ENCODE peak calls at places on chromosomes 16 and 17, in ten cellular contexts. U is NCI-H1092; W is PC-9; A is adipocyte; Y is T-cell; I is right atrium auricular region; E is HuH-7; X is HT-29; P is skeletal muscle cell; J is activated CD8-positive, alpha-beta memory T cell treated with anti-CD3 and anti-CD28 coated beads, Interleukin-2, amount 50 U/mL, for 4 hours. V is an unnamed sample.

GRCh38 chr16:81384006-81384405 is 60.6 kb upstream of the CMIP start:
- DNase-seq in U (no peak), W (no peak), A (peak), Y (no peak), I (no peak), E (no peak), X (no peak), P (no peak), J (no peak), V (no peak)

GRCh38 chr17:8673621-8674020 is 43.1 kb upstream of the MYH10 start:
- DNase-seq in U (no peak), W (no peak), A (peak), Y (no peak), I (no peak), E (no peak), X (no peak), P (peak), J (no peak), V (no peak)

GRCh38 chr17:27530791-27531391 is 74.6 kb downstream of the KSR1 start:
- DNase-seq in U (no peak), W (peak), A (peak), Y (no peak), I (no peak), E (no peak), X (no peak), P (no peak), J (no peak), V (peak)

GRCh38 chr17:66488874-66489273 is 186.5 kb downstream of the PRKCA start:
- DNase-seq in U (no peak), W (no peak), A (no peak), Y (no peak), I (no peak), E (no peak), X (no peak), P (no peak), J (no peak), V (no peak)

GRCh38 chr17:30352247-30352814 is 18.5 kb upstream of the TMIGD1 start:
- DNase-seq in U (no peak), W (no peak), A (no peak), Y (no peak), I (no peak), E (no peak), X (no peak), P (no peak), J (no peak), V (no peak)

GRCh38 chr16:19841184-19841583 is 43.5 kb downstream of the GPRC5B start:
- DNase-seq in U (no peak), W (no peak), A (no peak), Y (no peak), I (no peak), E (no peak), X (no peak), P (no peak), J (no peak), V (no peak)

GRCh38 chr17:31674305-31674704 is 184.7 kb downstream of the COPRS start:
- DNase-seq in U (no peak), W (peak), A (peak), Y (no peak), I (no peak), E (no peak), X (no peak), P (no peak), J (no peak), V (no peak)

GRCh38 chr17:3594056-3594810 is 15.0 kb downstream of the TRPV1 start:
- DNase-seq in U (no peak), W (no peak), A (peak), Y (no peak), I (peak), E (no peak), X (no peak), P (peak), J (no peak), V (no peak)

GRCh38 chr17:79001190-79002020 is 8.2 kb downstream of the CANT1 start:
- DNase-seq in U (no peak), W (no peak), A (no peak), Y (no peak), I (no peak), E (no peak), X (no peak), P (no peak), J (no peak), V (no peak)

GRCh38 chr17:19703106-19703775 is 13.1 kb downstream of the SLC47A2 start:
- DNase-seq in U (no peak), W (no peak), A (no peak), Y (no peak), I (peak), E (no peak), X (no peak), P (no peak), J (no peak), V (no peak)

GRCh38 chr16:49592507-49593422 is 219.2 kb downstream of the C16orf78 start:
- DNase-seq in U (no peak), W (no peak), A (peak), Y (peak), I (peak), E (peak), X (peak), P (no peak), J (peak), V (peak)

GRCh38 chr17:67652433-67652832 is 65.3 kb upstream of the NOL11 start:
- DNase-seq in U (no peak), W (no peak), A (no peak), Y (no peak), I (no peak), E (no peak), X (no peak), P (no peak), J (no peak), V (no peak)

GRCh38 chr16:49277386-49277742 is 4.3 kb downstream of the CBLN1 start:
- DNase-seq in U (no peak), W (no peak), A (peak), Y (no peak), I (no peak), E (no peak), X (no peak), P (no peak), J (no peak), V (no peak)

GRCh38 chr17:32444301-32445074 is at the start of gene PSMD11:
- DNase-seq in U (peak), W (peak), A (peak), Y (peak), I (peak), E (peak), X (peak), P (peak), J (peak), V (peak)

GRCh38 chr16:6160303-6160702 is 1062.7 kb upstream of the EEF2KMT start:
- DNase-seq in U (no peak), W (no peak), A (no peak), Y (no peak), I (no peak), E (no peak), X (no peak), P (no peak), J (no peak), V (no peak)

GRCh38 chr17:39938140-39938869 is 10.8 kb downstream of the LRRC3C start:
- DNase-seq in U (no peak), W (no peak), A (no peak), Y (no peak), I (no peak), E (no peak), X (no peak), P (no peak), J (no peak), V (no peak)

GRCh38 chr16:22369221-22369811 is 5.1 kb downstream of the CDR2 start:
- DNase-seq in U (no peak), W (no peak), A (peak), Y (no peak), I (no peak), E (no peak), X (peak), P (no peak), J (no peak), V (peak)

GRCh38 chr16:60027351-60027750 is 1293.2 kb upstream of the GOT2 start:
- DNase-seq in U (no peak), W (no peak), A (no peak), Y (no peak), I (no peak), E (no peak), X (no peak), P (no peak), J (no peak), V (no peak)

GRCh38 chr17:2063306-2064146 is 8.6 kb downstream of the HIC1 start:
- DNase-seq in U (no peak), W (no peak), A (no peak), Y (no peak), I (no peak), E (no peak), X (no peak), P (no peak), J (no peak), V (no peak)

GRCh38 chr17:40561871-40562611 is 3.2 kb downstream of the CCR7 start:
- DNase-seq in U (no peak), W (no peak), A (no peak), Y (peak), I (no peak), E (no peak), X (no peak), P (no peak), J (peak), V (no peak)

GRCh38 chr17:59669411-59669810 is 37.8 kb downstream of the PTRH2 start:
- DNase-seq in U (no peak), W (no peak), A (no peak), Y (no peak), I (no peak), E (peak), X (no peak), P (no peak), J (no peak), V (peak)

GRCh38 chr16:31130336-31130812 is 5.2 kb downstream of the PRSS8 start:
- DNase-seq in U (no peak), W (no peak), A (no peak), Y (no peak), I (no peak), E (no peak), X (no peak), P (no peak), J (no peak), V (no peak)

GRCh38 chr17:64240261-64240740 is 22.8 kb downstream of the TEX2 start:
- DNase-seq in U (no peak), W (no peak), A (no peak), Y (no peak), I (no peak), E (no peak), X (peak), P (no peak), J (no peak), V (no peak)